ENCODE peak calls at places on chromosome 18, in ten cellular contexts. Y, D, M, N, I, L, T, B, A and O are unnamed samples.

GRCh38 chr18:70127307-70127828 is 78.1 kb downstream of the RTTN start:
- DNase-seq in I (no peak), L (no peak), B (no peak), M (no peak), D (no peak), Y (no peak), N (no peak), A (no peak), T (no peak), O (no peak)

GRCh38 chr18:54149078-54149697 is 75.3 kb downstream of the MBD2 start:
- DNase-seq in N (peak; percentile 44), D (no peak), T (peak; percentile 24), A (no peak), I (no peak), M (no peak), B (peak; percentile 88), Y (no peak), L (peak; percentile 29), O (no peak)

GRCh38 chr18:49813321-49814146 is at the start of gene ACAA2:
- DNase-seq in Y (peak; percentile 90), D (peak; percentile 67), N (peak; percentile 92), T (peak; percentile 73), I (peak; percentile 88), L (peak; percentile 73), B (peak; percentile 83), A (peak; percentile 28), M (peak; percentile 74), O (peak; percentile 69)

GRCh38 chr18:61531182-61531581 is 198.0 kb downstream of the CDH20 start:
- DNase-seq in A (no peak), M (no peak), L (no peak), Y (no peak), I (no peak), D (no peak), B (no peak), T (no peak), N (no peak), O (peak; percentile 80)

GRCh38 chr18:24492445-24492844 is 32.0 kb downstream of the HRH4 start:
- DNase-seq in A (no peak), T (no peak), I (no peak), M (no peak), N (no peak), D (no peak), B (no peak), Y (peak; percentile 29), L (no peak), O (no peak)

GRCh38 chr18:54269924-54270844 is 867 bp downstream of the POLI start:
- DNase-seq in B (peak; percentile 18), T (peak; percentile 52), L (peak; percentile 23), D (peak; percentile 40), M (no peak), I (peak; percentile 54), A (no peak), Y (peak; percentile 81), N (peak; percentile 73), O (peak; percentile 62)

GRCh38 chr18:35076556-35076955 is 35.3 kb downstream of the MAPRE2 start:
- DNase-seq in B (peak; percentile 84), I (no peak), Y (no peak), L (no peak), D (no peak), M (no peak), N (no peak), T (no peak), A (no peak), O (no peak)

GRCh38 chr18:56245856-56246575 is 392.4 kb downstream of the TXNL1 start:
- DNase-seq in N (no peak), L (no peak), T (no peak), M (no peak), Y (no peak), A (no peak), D (no peak), I (no peak), B (peak; percentile 80), O (no peak)

GRCh38 chr18:53421869-53422268 is 802.6 kb downstream of the MBD2 start:
- DNase-seq in D (no peak), T (no peak), A (no peak), L (no peak), Y (no peak), B (no peak), I (no peak), N (no peak), M (no peak), O (no peak)

GRCh38 chr18:28175047-28175929 is 1.6 kb downstream of the CDH2 start:
- DNase-seq in N (no peak), L (no peak), T (no peak), A (no peak), M (no peak), Y (no peak), B (peak; percentile 42), D (no peak), I (no peak), O (peak; percentile 26)

GRCh38 chr18:7844418-7844817 is 277.3 kb downstream of the PTPRM start:
- DNase-seq in L (no peak), M (no peak), N (no peak), I (no peak), B (peak; percentile 42), A (no peak), T (no peak), Y (no peak), D (no peak), O (no peak)

GRCh38 chr18:7846315-7846714 is 279.2 kb downstream of the PTPRM start:
- DNase-seq in I (no peak), M (no peak), Y (no peak), T (no peak), A (no peak), D (no peak), N (no peak), L (no peak), B (no peak), O (no peak)

GRCh38 chr18:7847357-7847756 is 280.2 kb downstream of the PTPRM start:
- DNase-seq in Y (no peak), N (no peak), A (no peak), I (no peak), L (no peak), M (no peak), T (no peak), D (no peak), B (no peak), O (no peak)

GRCh38 chr18:7840445-7840844 is 273.3 kb downstream of the PTPRM start:
- DNase-seq in T (no peak), M (no peak), L (no peak), Y (no peak), B (no peak), D (no peak), I (no peak), N (no peak), A (no peak), O (no peak)

GRCh38 chr18:7844017-7844416 is 276.9 kb downstream of the PTPRM start:
- DNase-seq in N (no peak), Y (no peak), A (no peak), T (no peak), L (no peak), I (no peak), B (peak; percentile 33), M (no peak), D (no peak), O (no peak)
- H3K27ac ChIP-seq in N (no peak overlapping the region), Y (no peak overlapping the region), A (no peak overlapping the region), T (no peak overlapping the region), L (no peak overlapping the region), I (no peak overlapping the region), B (no peak overlapping the region), M (no peak overlapping the region), D (no peak overlapping the region), O (no peak overlapping the region)

GRCh38 chr18:73693091-73693490 is 454.5 kb downstream of the FBXO15 start:
- DNase-seq in B (no peak), L (no peak), Y (no peak), I (no peak), T (no peak), M (no peak), A (no peak), D (no peak), N (no peak), O (no peak)
- H3K27ac ChIP-seq in B (peak overlapping the region; percentile 24), L (no peak overlapping the region), Y (no peak overlapping the region), I (no peak overlapping the region), T (no peak overlapping the region), M (no peak overlapping the region), A (no peak overlapping the region), D (no peak overlapping the region), N (no peak overlapping the region), O (no peak overlapping the region)

GRCh38 chr18:62763101-62763521 is 47.8 kb downstream of the PHLPP1 start:
- DNase-seq in T (no peak), B (no peak), I (no peak), A (no peak), M (no peak), L (no peak), Y (no peak), D (no peak), N (no peak), O (no peak)

GRCh38 chr18:62760403-62760734 is 45.0 kb downstream of the PHLPP1 start:
- DNase-seq in D (no peak), N (no peak), L (no peak), Y (no peak), T (no peak), B (no peak), M (no peak), I (no peak), A (no peak), O (no peak)

GRCh38 chr18:62757399-62758010 is 42.2 kb downstream of the PHLPP1 start:
- DNase-seq in B (no peak), T (no peak), A (no peak), Y (no peak), L (no peak), N (no peak), M (no peak), I (no peak), D (no peak), O (no peak)

GRCh38 chr18:62758591-62758990 is 43.2 kb downstream of the PHLPP1 start:
- DNase-seq in L (no peak), T (no peak), I (no peak), M (no peak), B (no peak), Y (no peak), D (no peak), N (no peak), A (no peak), O (no peak)

DNA sequence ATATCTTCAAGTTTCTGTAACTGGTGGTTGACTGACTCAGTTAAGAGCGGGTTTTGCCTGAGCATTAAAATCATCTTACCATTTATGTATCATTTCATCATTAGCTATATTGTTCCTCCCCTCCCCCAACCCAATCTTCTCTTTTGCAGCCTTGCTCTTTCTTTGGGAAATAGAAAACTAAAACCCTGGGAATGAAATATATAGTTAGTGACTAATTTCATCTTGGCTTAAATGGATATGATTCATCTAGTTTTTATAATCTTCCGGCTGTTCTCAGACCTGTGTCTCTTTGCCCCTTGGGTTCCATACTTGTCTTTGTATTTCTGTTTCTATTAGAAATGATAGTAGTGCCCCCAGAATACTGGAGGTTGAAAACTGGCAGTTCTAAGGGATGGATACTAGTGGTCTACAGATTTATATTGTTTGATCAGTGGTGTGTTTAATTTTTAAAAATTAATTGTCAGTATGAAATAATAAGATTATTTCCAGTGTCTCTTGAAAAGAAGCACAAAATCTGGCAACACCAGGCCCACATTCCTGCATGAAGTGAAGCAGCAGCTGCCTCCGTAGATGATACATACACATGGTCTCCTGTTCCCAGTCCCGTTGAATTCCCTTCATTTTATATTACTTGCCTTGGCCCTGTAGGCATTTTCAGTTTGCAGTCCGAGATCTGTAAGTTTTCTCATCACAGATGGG is 44.5 kb downstream of the PHLPP1 start:
- DNase-seq in T (no peak), I (no peak), M (no peak), A (no peak), B (peak; percentile 76), Y (no peak), D (no peak), L (no peak), N (no peak), O (no peak)
- H3K27ac ChIP-seq in T (no peak overlapping the region), I (no peak overlapping the region), M (no peak overlapping the region), A (no peak overlapping the region), B (no peak overlapping the region), Y (no peak overlapping the region), D (no peak overlapping the region), L (no peak overlapping the region), N (no peak overlapping the region), O (peak overlapping the region; percentile 45)

GRCh38 chr18:79680100-79680879 is 687 bp downstream of the CTDP1 start:
- DNase-seq in N (no peak), M (peak; percentile 11), L (peak; percentile 36), Y (no peak), D (peak; percentile 38), T (peak; percentile 38), B (peak; percentile 52), A (no peak), I (peak; percentile 71), O (no peak)
- H3K27ac ChIP-seq in N (peak overlapping the region; percentile 99), M (peak overlapping the region; percentile 94), L (no peak overlapping the region), Y (peak overlapping the region; percentile 96), D (peak overlapping the region; percentile 98), T (peak overlapping the region; percentile 99), B (peak overlapping the region; percentile 41), A (peak overlapping the region; percentile 100), I (peak overlapping the region; percentile 85), O (peak overlapping the region; percentile 98)